ENCODE peak calls at places on chromosome X, in eight cellular contexts. One of them, this sample, is unnamed.

GRCh38 chrX:137354851-137355250 is 211.1 kb upstream of the ZIC3 start:
- DNase-seq in neural crest cell: no peak
- DNase-seq in heart right ventricle: no peak
- DNase-seq in right atrium auricular region: no peak
- DNase-seq in AG09319: no peak
- DNase-seq in fibroblast of mammary gland: no peak
- DNase-seq in tibial nerve: no peak
- DNase-seq in OCI-LY7: no peak
- DNase-seq in this sample: no peak

GRCh38 chrX:154712781-154713391 is 38.0 kb downstream of the GAB3 start:
- DNase-seq in OCI-LY7: no peak
- DNase-seq in right atrium auricular region: no peak
- DNase-seq in tibial nerve: no peak
- DNase-seq in heart right ventricle: no peak
- DNase-seq in AG09319: no peak
- DNase-seq in neural crest cell: no peak
- DNase-seq in fibroblast of mammary gland: peak
- DNase-seq in this sample: peak

GRCh38 chrX:14718403-14718802 is 154.5 kb downstream of the FANCB start:
- DNase-seq in tibial nerve: no peak
- DNase-seq in AG09319: no peak
- DNase-seq in neural crest cell: no peak
- DNase-seq in fibroblast of mammary gland: peak
- DNase-seq in OCI-LY7: no peak
- DNase-seq in heart right ventricle: no peak
- DNase-seq in right atrium auricular region: no peak
- DNase-seq in this sample: no peak

GRCh38 chrX:121570072-121570841 is 522.8 kb downstream of the GLUD2 start:
- DNase-seq in heart right ventricle: no peak
- DNase-seq in neural crest cell: no peak
- DNase-seq in AG09319: no peak
- DNase-seq in fibroblast of mammary gland: peak
- DNase-seq in tibial nerve: no peak
- DNase-seq in right atrium auricular region: no peak
- DNase-seq in OCI-LY7: no peak
- DNase-seq in this sample: no peak

GRCh38 chrX:107153005-107153404 is 34.4 kb upstream of the RBM41 start:
- DNase-seq in OCI-LY7: no peak
- DNase-seq in fibroblast of mammary gland: no peak
- DNase-seq in AG09319: no peak
- DNase-seq in right atrium auricular region: no peak
- DNase-seq in tibial nerve: no peak
- DNase-seq in heart right ventricle: no peak
- DNase-seq in neural crest cell: no peak
- DNase-seq in this sample: no peak

GRCh38 chrX:18707442-18708049 is at the start of gene PPEF1:
- DNase-seq in tibial nerve: no peak
- DNase-seq in neural crest cell: no peak
- DNase-seq in fibroblast of mammary gland: no peak
- DNase-seq in OCI-LY7: no peak
- DNase-seq in AG09319: no peak
- DNase-seq in right atrium auricular region: no peak
- DNase-seq in heart right ventricle: no peak
- DNase-seq in this sample: peak

GRCh38 chrX:39857780-39858179 is 240.0 kb downstream of the BCOR start:
- DNase-seq in heart right ventricle: no peak
- DNase-seq in AG09319: no peak
- DNase-seq in neural crest cell: no peak
- DNase-seq in right atrium auricular region: no peak
- DNase-seq in tibial nerve: no peak
- DNase-seq in OCI-LY7: no peak
- DNase-seq in fibroblast of mammary gland: no peak
- DNase-seq in this sample: no peak

GRCh38 chrX:20026278-20026677 is 35.4 kb upstream of the BCLAF3 start:
- DNase-seq in AG09319: peak
- DNase-seq in right atrium auricular region: no peak
- DNase-seq in fibroblast of mammary gland: peak
- DNase-seq in OCI-LY7: no peak
- DNase-seq in heart right ventricle: no peak
- DNase-seq in neural crest cell: no peak
- DNase-seq in tibial nerve: no peak
- DNase-seq in this sample: no peak

GRCh38 chrX:119943185-119943988 is at the start of gene NKAP:
- DNase-seq in OCI-LY7: peak
- DNase-seq in tibial nerve: peak
- DNase-seq in neural crest cell: peak
- DNase-seq in AG09319: peak
- DNase-seq in right atrium auricular region: peak
- DNase-seq in heart right ventricle: peak
- DNase-seq in fibroblast of mammary gland: peak
- DNase-seq in this sample: peak

GRCh38 chrX:24877854-24878650 is 137.7 kb downstream of the ARX start:
- DNase-seq in neural crest cell: no peak
- DNase-seq in AG09319: no peak
- DNase-seq in right atrium auricular region: no peak
- DNase-seq in tibial nerve: no peak
- DNase-seq in fibroblast of mammary gland: peak
- DNase-seq in OCI-LY7: no peak
- DNase-seq in heart right ventricle: no peak
- DNase-seq in this sample: peak

GRCh38 chrX:51463322-51463721 is 33.1 kb downstream of the NUDT11 start:
- DNase-seq in right atrium auricular region: no peak
- DNase-seq in AG09319: no peak
- DNase-seq in fibroblast of mammary gland: no peak
- DNase-seq in heart right ventricle: no peak
- DNase-seq in neural crest cell: no peak
- DNase-seq in OCI-LY7: no peak
- DNase-seq in tibial nerve: no peak
- DNase-seq in this sample: no peak

GRCh38 chrX:15146515-15146914 is 123.4 kb downstream of the ASB9 start:
- DNase-seq in fibroblast of mammary gland: peak
- DNase-seq in tibial nerve: no peak
- DNase-seq in OCI-LY7: peak
- DNase-seq in AG09319: no peak
- DNase-seq in neural crest cell: peak
- DNase-seq in heart right ventricle: no peak
- DNase-seq in right atrium auricular region: no peak
- DNase-seq in this sample: no peak

GRCh38 chrX:1468250-1468772 is 15.6 kb upstream of the ASMTL start:
- DNase-seq in fibroblast of mammary gland: peak
- DNase-seq in right atrium auricular region: peak
- DNase-seq in heart right ventricle: peak
- DNase-seq in neural crest cell: no peak
- DNase-seq in OCI-LY7: peak
- DNase-seq in tibial nerve: no peak
- DNase-seq in AG09319: peak
- DNase-seq in this sample: peak

GRCh38 chrX:41616935-41617334 is 71.8 kb upstream of the GPR34 start:
- DNase-seq in AG09319: no peak
- DNase-seq in tibial nerve: no peak
- DNase-seq in heart right ventricle: no peak
- DNase-seq in right atrium auricular region: no peak
- DNase-seq in neural crest cell: no peak
- DNase-seq in OCI-LY7: no peak
- DNase-seq in fibroblast of mammary gland: no peak
- DNase-seq in this sample: no peak

GRCh38 chrX:13463608-13464007 is 105.8 kb upstream of the EGFL6 start:
- DNase-seq in fibroblast of mammary gland: peak
- DNase-seq in OCI-LY7: peak
- DNase-seq in AG09319: peak
- DNase-seq in tibial nerve: peak
- DNase-seq in right atrium auricular region: no peak
- DNase-seq in neural crest cell: no peak
- DNase-seq in heart right ventricle: peak
- DNase-seq in this sample: no peak

DNA sequence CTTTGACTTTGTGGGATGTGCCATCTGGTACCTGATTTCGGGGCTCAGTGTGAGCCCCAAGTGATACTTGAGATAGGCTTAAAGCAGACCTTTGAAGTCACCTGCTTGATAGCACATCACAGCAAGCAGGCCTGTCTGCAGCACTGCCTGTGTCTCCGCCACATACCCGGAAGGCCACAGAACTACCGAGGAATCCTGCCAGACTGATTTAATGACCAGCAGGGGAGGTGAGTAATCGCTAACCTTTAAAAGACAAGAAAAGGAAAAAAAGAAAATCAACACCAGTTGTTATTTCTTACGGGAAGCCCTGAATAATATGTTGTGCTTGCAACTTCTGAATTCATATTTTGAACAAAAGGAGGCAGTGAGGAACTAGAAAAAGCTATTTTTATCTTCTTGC is 6.8 kb downstream of the PTCHD1 start:
- DNase-seq in tibial nerve: no peak
- DNase-seq in AG09319: no peak
- DNase-seq in fibroblast of mammary gland: peak
- DNase-seq in OCI-LY7: no peak
- DNase-seq in neural crest cell: no peak
- DNase-seq in heart right ventricle: no peak
- DNase-seq in right atrium auricular region: no peak
- DNase-seq in this sample: no peak
- TF ChIP-seq CTCF in tibial nerve: no peak
- TF ChIP-seq CTCF in AG09319: no peak
- TF ChIP-seq CTCF in fibroblast of mammary gland: no peak
- TF ChIP-seq CTCF in OCI-LY7: no peak
- TF ChIP-seq CTCF in neural crest cell: peak
- TF ChIP-seq CTCF in heart right ventricle: no peak
- TF ChIP-seq CTCF in right atrium auricular region: no peak
- TF ChIP-seq CTCF in this sample: no peak

DNA sequence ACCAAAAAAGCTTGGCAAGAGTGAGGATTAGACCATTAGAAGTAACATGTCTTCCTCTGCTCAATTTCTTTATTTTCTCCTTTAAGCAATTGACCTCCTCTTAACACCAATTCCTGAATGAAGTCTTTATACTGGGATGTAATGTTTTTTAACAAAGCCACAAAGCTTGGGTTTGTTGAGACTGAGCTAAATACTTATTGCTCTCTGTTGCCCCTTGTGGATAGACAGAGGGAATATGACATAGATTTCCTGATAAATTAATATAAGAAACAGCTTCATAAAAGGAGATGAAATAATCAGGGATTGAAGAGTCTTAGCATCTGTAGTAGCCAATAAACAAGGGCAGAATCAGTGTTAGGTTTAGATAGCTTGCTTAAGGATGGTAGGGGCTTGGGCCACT is 57.6 kb downstream of the CCDC160 start:
- DNase-seq in right atrium auricular region: no peak
- DNase-seq in fibroblast of mammary gland: peak
- DNase-seq in OCI-LY7: peak
- DNase-seq in heart right ventricle: no peak
- DNase-seq in neural crest cell: no peak
- DNase-seq in AG09319: no peak
- DNase-seq in tibial nerve: no peak
- DNase-seq in this sample: no peak
- TF ChIP-seq CTCF in right atrium auricular region: peak
- TF ChIP-seq CTCF in fibroblast of mammary gland: peak
- TF ChIP-seq CTCF in OCI-LY7: peak
- TF ChIP-seq CTCF in heart right ventricle: no peak
- TF ChIP-seq CTCF in neural crest cell: peak
- TF ChIP-seq CTCF in AG09319: peak
- TF ChIP-seq CTCF in tibial nerve: no peak
- TF ChIP-seq CTCF in this sample: no peak

GRCh38 chrX:136159615-136160025 is 12.3 kb downstream of the FHL1 start:
- DNase-seq in heart right ventricle: no peak
- DNase-seq in OCI-LY7: no peak
- DNase-seq in fibroblast of mammary gland: no peak
- DNase-seq in tibial nerve: no peak
- DNase-seq in AG09319: no peak
- DNase-seq in neural crest cell: no peak
- DNase-seq in right atrium auricular region: no peak
- DNase-seq in this sample: no peak

GRCh38 chrX:136158685-136159084 is 11.4 kb downstream of the FHL1 start:
- DNase-seq in OCI-LY7: no peak
- DNase-seq in neural crest cell: no peak
- DNase-seq in tibial nerve: no peak
- DNase-seq in AG09319: no peak
- DNase-seq in right atrium auricular region: no peak
- DNase-seq in heart right ventricle: no peak
- DNase-seq in fibroblast of mammary gland: no peak
- DNase-seq in this sample: no peak

GRCh38 chrX:136154998-136155397 is 7.7 kb downstream of the FHL1 start:
- DNase-seq in heart right ventricle: no peak
- DNase-seq in OCI-LY7: no peak
- DNase-seq in tibial nerve: no peak
- DNase-seq in right atrium auricular region: no peak
- DNase-seq in AG09319: no peak
- DNase-seq in fibroblast of mammary gland: no peak
- DNase-seq in neural crest cell: no peak
- DNase-seq in this sample: no peak

GRCh38 chrX:136157187-136157586 is 9.9 kb downstream of the FHL1 start:
- DNase-seq in right atrium auricular region: no peak
- DNase-seq in AG09319: no peak
- DNase-seq in tibial nerve: no peak
- DNase-seq in OCI-LY7: peak
- DNase-seq in neural crest cell: no peak
- DNase-seq in fibroblast of mammary gland: no peak
- DNase-seq in heart right ventricle: no peak
- DNase-seq in this sample: no peak

GRCh38 chrX:136156560-136157117 is 9.3 kb downstream of the FHL1 start:
- DNase-seq in right atrium auricular region: no peak
- DNase-seq in AG09319: no peak
- DNase-seq in heart right ventricle: no peak
- DNase-seq in neural crest cell: no peak
- DNase-seq in OCI-LY7: no peak
- DNase-seq in tibial nerve: no peak
- DNase-seq in fibroblast of mammary gland: no peak
- DNase-seq in this sample: no peak
- TF ChIP-seq CTCF in right atrium auricular region: no peak
- TF ChIP-seq CTCF in AG09319: no peak
- TF ChIP-seq CTCF in heart right ventricle: no peak
- TF ChIP-seq CTCF in neural crest cell: no peak
- TF ChIP-seq CTCF in OCI-LY7: no peak
- TF ChIP-seq CTCF in tibial nerve: no peak
- TF ChIP-seq CTCF in fibroblast of mammary gland: no peak
- TF ChIP-seq CTCF in this sample: no peak

GRCh38 chrX:16819634-16820033 is 33.4 kb downstream of the TXLNG start:
- DNase-seq in neural crest cell: no peak
- DNase-seq in AG09319: no peak
- DNase-seq in heart right ventricle: no peak
- DNase-seq in tibial nerve: no peak
- DNase-seq in right atrium auricular region: no peak
- DNase-seq in fibroblast of mammary gland: no peak
- DNase-seq in OCI-LY7: no peak
- DNase-seq in this sample: no peak

GRCh38 chrX:16827225-16827624 is 41.0 kb downstream of the TXLNG start:
- DNase-seq in AG09319: no peak
- DNase-seq in right atrium auricular region: no peak
- DNase-seq in neural crest cell: no peak
- DNase-seq in OCI-LY7: no peak
- DNase-seq in heart right ventricle: no peak
- DNase-seq in tibial nerve: no peak
- DNase-seq in fibroblast of mammary gland: peak
- DNase-seq in this sample: no peak

GRCh38 chrX:16826207-16826606 is 39.9 kb downstream of the TXLNG start:
- DNase-seq in AG09319: peak
- DNase-seq in right atrium auricular region: no peak
- DNase-seq in fibroblast of mammary gland: peak
- DNase-seq in tibial nerve: no peak
- DNase-seq in OCI-LY7: peak
- DNase-seq in heart right ventricle: no peak
- DNase-seq in neural crest cell: no peak
- DNase-seq in this sample: peak

GRCh38 chrX:16825306-16826035 is 39.2 kb downstream of the TXLNG start:
- DNase-seq in OCI-LY7: no peak
- DNase-seq in tibial nerve: no peak
- DNase-seq in AG09319: peak
- DNase-seq in right atrium auricular region: no peak
- DNase-seq in neural crest cell: no peak
- DNase-seq in heart right ventricle: no peak
- DNase-seq in fibroblast of mammary gland: peak
- DNase-seq in this sample: no peak

GRCh38 chrX:16822723-16823122 is 36.5 kb downstream of the TXLNG start:
- DNase-seq in neural crest cell: no peak
- DNase-seq in right atrium auricular region: no peak
- DNase-seq in fibroblast of mammary gland: peak
- DNase-seq in heart right ventricle: no peak
- DNase-seq in tibial nerve: no peak
- DNase-seq in OCI-LY7: no peak
- DNase-seq in AG09319: no peak
- DNase-seq in this sample: no peak
- TF ChIP-seq CTCF in neural crest cell: no peak
- TF ChIP-seq CTCF in right atrium auricular region: no peak
- TF ChIP-seq CTCF in fibroblast of mammary gland: no peak
- TF ChIP-seq CTCF in heart right ventricle: no peak
- TF ChIP-seq CTCF in tibial nerve: no peak
- TF ChIP-seq CTCF in OCI-LY7: no peak
- TF ChIP-seq CTCF in AG09319: no peak
- TF ChIP-seq CTCF in this sample: no peak

This sample was measured in GM20000.